ENCODE peak calls at places on chromosome 11, in nine cellular contexts. N, W, B, G, F, U, E, J and Q are unnamed samples.

GRCh38 chr11:2518983-2519340 is 74.2 kb downstream of the KCNQ1 start:
- DNase-seq in B (no peak), U (no peak), E (peak; percentile 6), W (no peak), F (no peak), N (peak; percentile 37), J (no peak), G (no peak), Q (no peak)

GRCh38 chr11:46533396-46534110 is 60.3 kb downstream of the AMBRA1 start:
- DNase-seq in N (no peak), F (no peak), E (no peak), W (no peak), G (no peak), U (no peak), B (no peak), J (no peak), Q (no peak)

GRCh38 chr11:134289789-134290188 is 13.6 kb downstream of the GLB1L3 start:
- DNase-seq in N (no peak), G (no peak), W (no peak), B (no peak), E (peak; percentile 35), U (no peak), F (no peak), J (no peak), Q (peak; percentile 21)

GRCh38 chr11:73227571-73228211 is 9.6 kb downstream of the P2RY2 start:
- DNase-seq in W (no peak), N (peak; percentile 87), F (peak; percentile 42), B (no peak), G (peak; percentile 22), J (no peak), U (no peak), E (peak; percentile 85), Q (peak; percentile 44)

GRCh38 chr11:74018331-74019005 is 9.6 kb upstream of the UCP3 start:
- DNase-seq in W (peak; percentile 89), E (no peak), F (no peak), B (no peak), U (peak; percentile 41), J (no peak), N (no peak), G (no peak), Q (no peak)

GRCh38 chr11:117828641-117829368 is 4.3 kb upstream of the FXYD2 start:
- DNase-seq in J (peak; percentile 54), G (no peak), N (peak; percentile 43), E (no peak), F (no peak), B (peak; percentile 29), W (no peak), U (peak; percentile 90), Q (peak; percentile 34)

GRCh38 chr11:110747531-110747930 is 35.3 kb upstream of the ARHGAP20 start:
- DNase-seq in B (no peak), F (no peak), E (no peak), J (peak; percentile 35), U (no peak), N (no peak), W (no peak), G (no peak), Q (no peak)

GRCh38 chr11:47331454-47332302 is 20.8 kb downstream of the MYBPC3 start:
- DNase-seq in N (no peak), G (peak; percentile 27), U (no peak), W (no peak), B (no peak), F (no peak), J (no peak), E (no peak), Q (no peak)

GRCh38 chr11:14618060-14618459 is 25.5 kb upstream of the PDE3B start:
- DNase-seq in W (peak; percentile 41), F (no peak), E (no peak), B (no peak), U (no peak), J (no peak), N (no peak), G (no peak), Q (no peak)

GRCh38 chr11:59158206-59159068 is 13.5 kb upstream of the DTX4 start:
- DNase-seq in B (peak; percentile 74), W (peak; percentile 56), J (peak; percentile 76), U (peak; percentile 83), F (peak; percentile 47), E (peak; percentile 54), G (peak; percentile 66), N (peak; percentile 67), Q (peak; percentile 77)

GRCh38 chr11:126163074-126163700 is 48.3 kb downstream of the RPUSD4 start:
- DNase-seq in W (peak; percentile 68), B (peak; percentile 6), N (no peak), E (no peak), U (no peak), F (no peak), G (no peak), J (no peak), Q (no peak)

GRCh38 chr11:70910835-70911234 is 341.5 kb downstream of the SHANK2 start:
- DNase-seq in W (no peak), N (no peak), B (no peak), F (no peak), U (no peak), G (no peak), J (no peak), E (no peak), Q (no peak)

GRCh38 chr11:100932474-100933100 is 197.0 kb downstream of the PGR start:
- DNase-seq in J (peak; percentile 41), W (peak; percentile 9), N (no peak), E (no peak), F (peak; percentile 26), G (peak; percentile 1), B (peak; percentile 26), U (peak; percentile 16), Q (no peak)

GRCh38 chr11:130726234-130726559 is 190.1 kb downstream of the SNX19 start:
- DNase-seq in E (no peak), W (no peak), J (peak; percentile 85), U (no peak), F (no peak), N (no peak), G (no peak), B (no peak), Q (no peak)

GRCh38 chr11:119774180-119774763 is 45.3 kb upstream of the NECTIN1 start:
- DNase-seq in F (no peak), U (peak; percentile 49), W (peak; percentile 16), B (no peak), E (peak; percentile 64), J (peak; percentile 10), N (no peak), G (no peak), Q (no peak)

GRCh38 chr11:33375688-33376311 is 118.6 kb downstream of the HIPK3 start:
- DNase-seq in B (no peak), W (no peak), N (peak; percentile 72), G (peak; percentile 82), J (peak; percentile 13), E (peak; percentile 61), F (no peak), U (no peak), Q (no peak)

GRCh38 chr11:108648528-108648885 is 16.4 kb upstream of the DDX10 start:
- DNase-seq in N (no peak), G (no peak), B (no peak), J (no peak), U (no peak), W (no peak), E (no peak), F (no peak), Q (no peak)

GRCh38 chr11:108647701-108648527 is 17.0 kb upstream of the DDX10 start:
- DNase-seq in E (peak; percentile 74), W (peak; percentile 50), B (peak; percentile 66), N (peak; percentile 63), U (peak; percentile 78), F (peak; percentile 69), J (peak; percentile 77), G (peak; percentile 54), Q (peak; percentile 36)

GRCh38 chr11:108645956-108646355 is 18.9 kb upstream of the DDX10 start:
- DNase-seq in J (no peak), G (no peak), F (no peak), N (no peak), W (no peak), E (no peak), B (no peak), U (no peak), Q (no peak)

GRCh38 chr11:108643974-108644373 is 20.9 kb upstream of the DDX10 start:
- DNase-seq in B (no peak), J (no peak), G (no peak), N (no peak), F (no peak), E (no peak), W (no peak), U (no peak), Q (no peak)

DNA sequence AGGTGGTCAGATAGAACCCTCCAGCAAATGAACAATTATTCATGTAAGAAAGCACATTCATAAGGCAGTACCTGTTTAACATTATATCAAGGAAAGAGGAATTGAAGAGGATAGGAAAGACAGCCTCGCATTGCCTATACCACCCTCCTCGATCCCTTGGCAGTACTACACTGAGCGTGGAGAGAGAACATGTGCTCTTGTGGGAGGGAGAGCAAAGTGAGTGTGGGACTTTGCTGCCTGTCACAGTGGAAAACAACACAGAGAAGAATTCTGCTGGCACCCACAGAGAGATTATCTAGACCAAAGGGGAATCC is 17.5 kb upstream of the DDX10 start:
- DNase-seq in E (no peak), J (no peak), W (no peak), G (no peak), B (no peak), F (no peak), N (no peak), U (no peak), Q (no peak)
- TF ChIP-seq MAX in E (no peak), J (no peak), W (no peak), G (no peak), B (no peak), F (no peak), N (no peak), U (no peak), Q (no peak)

DNA sequence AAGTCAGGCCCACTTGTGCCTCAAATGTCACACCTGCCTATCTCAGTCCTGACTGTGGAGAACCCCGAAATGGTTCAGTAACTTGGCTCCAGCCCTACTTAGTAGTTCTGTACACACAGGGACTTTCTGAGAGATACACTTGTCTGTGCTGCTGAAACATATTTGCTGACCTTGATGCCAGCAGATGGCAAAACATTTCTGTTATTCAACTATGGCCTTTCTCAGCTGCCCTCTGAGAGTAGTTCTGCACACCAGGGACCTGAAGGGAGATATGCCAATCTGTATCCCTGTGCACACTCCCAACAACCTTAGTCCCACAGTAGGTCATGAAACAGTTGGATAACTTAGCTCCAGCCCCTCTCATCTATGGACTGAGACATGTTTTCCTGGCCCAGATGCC is 1651.5 kb downstream of the LRRC4C start:
- DNase-seq in U (no peak), J (no peak), G (no peak), F (no peak), N (no peak), W (no peak), B (no peak), E (no peak), Q (no peak)
- TF ChIP-seq MAX in U (no peak), J (no peak), G (no peak), F (no peak), N (no peak), W (no peak), B (no peak), E (no peak), Q (no peak)

GRCh38 chr11:8707541-8708270 is 25.1 kb downstream of the RPL27A start:
- DNase-seq in B (no peak), N (no peak), U (no peak), F (no peak), W (no peak), G (no peak), E (no peak), J (no peak), Q (no peak)
- TF ChIP-seq MAX in B (no peak), N (no peak), U (no peak), F (no peak), W (no peak), G (no peak), E (no peak), J (no peak), Q (no peak)

GRCh38 chr11:38123673-38124072 is 1525.6 kb upstream of the RAG2 start:
- DNase-seq in B (no peak), W (no peak), J (no peak), F (no peak), U (no peak), N (no peak), E (no peak), G (no peak), Q (no peak)
- TF ChIP-seq MAX in B (no peak), W (no peak), J (no peak), F (no peak), U (no peak), N (no peak), E (no peak), G (no peak), Q (no peak)